ENCODE peak calls at places on chromosomes 1 and 21, in six cellular contexts. C is RWPE1; P is stimulated activated CD4-positive, alpha-beta T cell treated with anti-CD3 and anti-CD28 coated beads, Interleukin-1b, Interleukin-23, amount 100 ng/mL, for 4 hours; T is GM23248; Y is neuronal stem cell; Z is kidney. Q is an unnamed sample.

GRCh38 chr1:168261390-168261789 is 19.3 kb upstream of the TBX19 start:
- DNase-seq in C (peak; percentile 68), P (no peak), T (peak; percentile 68), Y (no peak), Z (no peak), Q (no peak)

GRCh38 chr1:235632538-235633219 is 16.9 kb downstream of the GNG4 start:
- DNase-seq in C (no peak), P (no peak), T (peak; percentile 80), Y (no peak), Z (no peak), Q (no peak)

GRCh38 chr1:207811920-207812720 is 60.3 kb downstream of the CD46 start:
- DNase-seq in C (no peak), P (no peak), T (peak; percentile 31), Y (no peak), Z (peak; percentile 90), Q (peak; percentile 92)

GRCh38 chr1:20728371-20729154 is 3.9 kb downstream of the SH2D5 start:
- DNase-seq in C (no peak), P (no peak), T (no peak), Y (no peak), Z (no peak), Q (no peak)

GRCh38 chr1:6222644-6223043 is 13.1 kb downstream of the ICMT start:
- DNase-seq in C (no peak), P (no peak), T (no peak), Y (no peak), Z (no peak), Q (no peak)

GRCh38 chr1:188489336-188490112 is 1660.8 kb downstream of the PLA2G4A start:
- DNase-seq in C (no peak), P (no peak), T (peak; percentile 4), Y (no peak), Z (no peak), Q (no peak)

GRCh38 chr1:41282679-41283317 is 40.7 kb upstream of the SCMH1 start:
- DNase-seq in C (peak; percentile 61), P (peak; percentile 11), T (peak; percentile 59), Y (peak; percentile 32), Z (no peak), Q (peak; percentile 56)

GRCh38 chr1:34852677-34853217 is 6.8 kb downstream of the SMIM12 start:
- DNase-seq in C (peak; percentile 88), P (peak; percentile 80), T (peak; percentile 94), Y (peak; percentile 90), Z (peak; percentile 92), Q (peak; percentile 95)

GRCh38 chr1:83090195-83090594 is 908.7 kb downstream of the TTLL7 start:
- DNase-seq in C (no peak), P (no peak), T (no peak), Y (no peak), Z (no peak), Q (no peak)

GRCh38 chr1:242449211-242449610 is 75.3 kb downstream of the PLD5 start:
- DNase-seq in C (no peak), P (no peak), T (no peak), Y (no peak), Z (no peak), Q (peak; percentile 34)

GRCh38 chr1:25695066-25695990 is 78.7 kb downstream of the MAN1C1 start:
- DNase-seq in C (peak; percentile 27), P (no peak), T (peak; percentile 98), Y (no peak), Z (peak; percentile 93), Q (peak; percentile 63)

GRCh38 chr1:84862810-84863251 is 30.2 kb downstream of the LPAR3 start:
- DNase-seq in C (no peak), P (no peak), T (no peak), Y (no peak), Z (no peak), Q (no peak)

GRCh38 chr1:92804721-92805169 is 19.8 kb upstream of the EVI5 start:
- DNase-seq in C (peak; percentile 80), P (no peak), T (peak; percentile 88), Y (no peak), Z (peak; percentile 72), Q (peak; percentile 83)

GRCh38 chr1:89815611-89816010 is 5.2 kb upstream of the LRRC8D start:
- DNase-seq in C (no peak), P (no peak), T (no peak), Y (no peak), Z (no peak), Q (peak; percentile 55)

GRCh38 chr1:232111616-232112015 is 485.0 kb downstream of the DISC1 start:
- DNase-seq in C (no peak), P (no peak), T (no peak), Y (no peak), Z (no peak), Q (no peak)

GRCh38 chr1:218930879-218931278 is 242.8 kb upstream of the LYPLAL1 start:
- DNase-seq in C (no peak), P (no peak), T (no peak), Y (no peak), Z (no peak), Q (no peak)

GRCh38 chr1:10530281-10530740 is 55.6 kb downstream of the PEX14 start:
- DNase-seq in C (no peak), P (no peak), T (no peak), Y (peak; percentile 62), Z (peak; percentile 88), Q (peak; percentile 6)

GRCh38 chr1:20197329-20197791 is 11.0 kb upstream of the PLA2G2C start:
- DNase-seq in C (no peak), P (no peak), T (no peak), Y (no peak), Z (no peak), Q (no peak)

GRCh38 chr1:35505911-35506798 is 51.0 kb downstream of the KIAA0319L start:
- DNase-seq in C (peak; percentile 8), P (no peak), T (peak; percentile 83), Y (no peak), Z (no peak), Q (no peak)

GRCh38 chr21:37450385-37451044 is 83.9 kb downstream of the DYRK1A start:
- DNase-seq in C (peak; percentile 55), P (no peak), T (peak; percentile 76), Y (no peak), Z (no peak), Q (no peak)

GRCh38 chr1:39213511-39214002 is 9.1 kb downstream of the MACF1 start:
- DNase-seq in C (peak; percentile 28), P (no peak), T (peak; percentile 72), Y (no peak), Z (no peak), Q (no peak)

GRCh38 chr1:53502641-53503432 is 43.6 kb downstream of the DMRTB1 start:
- DNase-seq in C (no peak), P (no peak), T (no peak), Y (no peak), Z (no peak), Q (no peak)

GRCh38 chr1:29197590-29197924 is 15.9 kb upstream of the SRSF4 start:
- DNase-seq in C (no peak), P (no peak), T (peak; percentile 70), Y (no peak), Z (no peak), Q (no peak)

GRCh38 chr1:241310451-241310850 is 46.6 kb downstream of the RGS7 start:
- DNase-seq in C (peak; percentile 80), P (no peak), T (peak; percentile 26), Y (no peak), Z (no peak), Q (no peak)

GRCh38 chr21:27725916-27726315 is 759.0 kb upstream of the ADAMTS5 start:
- DNase-seq in C (no peak), P (no peak), T (no peak), Y (no peak), Z (no peak), Q (no peak)

GRCh38 chr21:35664683-35665082 is 395.6 kb downstream of the SETD4 start:
- DNase-seq in C (peak; percentile 31), P (no peak), T (peak; percentile 20), Y (no peak), Z (no peak), Q (no peak)

GRCh38 chr21:25220169-25220568 is 387.1 kb downstream of the MRPL39 start:
- DNase-seq in C (no peak), P (no peak), T (no peak), Y (no peak), Z (no peak), Q (no peak)

GRCh38 chr1:161217831-161218230 is 2.7 kb downstream of the FCER1G start:
- DNase-seq in C (no peak), P (no peak), T (no peak), Y (no peak), Z (no peak), Q (no peak)

GRCh38 chr1:86068126-86068805 is 88.3 kb downstream of the COL24A1 start:
- DNase-seq in C (no peak), P (no peak), T (peak; percentile 23), Y (no peak), Z (no peak), Q (no peak)

GRCh38 chr21:36700961-36701911 is 2.3 kb downstream of the SIM2 start:
- DNase-seq in C (no peak), P (no peak), T (no peak), Y (peak; percentile 54), Z (peak; percentile 75), Q (no peak)

GRCh38 chr21:44299458-44300261 is at the start of gene PFKL:
- DNase-seq in C (peak; percentile 81), P (peak; percentile 66), T (peak; percentile 86), Y (peak; percentile 48), Z (peak; percentile 92), Q (peak; percentile 55)

GRCh38 chr21:34916446-34916845 is 132.7 kb downstream of the RUNX1 start:
- DNase-seq in C (no peak), P (no peak), T (peak; percentile 73), Y (no peak), Z (no peak), Q (no peak)

GRCh38 chr1:190250368-190250767 is 227.3 kb downstream of the BRINP3 start:
- DNase-seq in C (no peak), P (no peak), T (no peak), Y (no peak), Z (no peak), Q (no peak)

GRCh38 chr1:160400646-160401486 is 502 bp downstream of the VANGL2 start:
- DNase-seq in C (no peak), P (no peak), T (no peak), Y (peak; percentile 74), Z (peak; percentile 75), Q (no peak)

GRCh38 chr1:78441921-78442320 is 48.9 kb upstream of the PTGFR start:
- DNase-seq in C (no peak), P (no peak), T (peak; percentile 78), Y (no peak), Z (no peak), Q (no peak)

GRCh38 chr21:17925000-17925610 is 105.9 kb upstream of the C21orf91 start:
- DNase-seq in C (peak; percentile 73), P (peak; percentile 2), T (peak; percentile 68), Y (peak; percentile 53), Z (no peak), Q (peak; percentile 73)

GRCh38 chr1:200033511-200034261 is 6.2 kb downstream of the NR5A2 start:
- DNase-seq in C (no peak), P (no peak), T (no peak), Y (peak; percentile 20), Z (no peak), Q (no peak)

Q was measured in Ammon's horn.